ENCODE peak calls at places on chromosomes 6 and 20, in four cellular contexts. I is left ventricle myocardium superior, D is kidney, F is mucosa of descending colon. G is an unnamed sample.
A peak's percentile ranks its signal among the peaks of the same experiment; 100 is the strongest.

GRCh38 chr20:41483553-41483930 is 116.9 kb upstream of the EMILIN3 start:
- DNase-seq in I (no peak), D (no peak), F (no peak), G (no peak)

GRCh38 chr6:116430860-116431259 is 30.3 kb upstream of the CALHM6 start:
- DNase-seq in I (no peak), D (no peak), F (no peak), G (no peak)

GRCh38 chr6:141248056-141248799 is 884.5 kb upstream of the GJE1 start:
- DNase-seq in I (no peak), D (no peak), F (no peak), G (no peak)

GRCh38 chr6:123803862-123804681 is at the start of gene NKAIN2:
- DNase-seq in I (peak; percentile 42), D (peak; percentile 76), F (peak; percentile 3), G (peak; percentile 13)

GRCh38 chr6:116385462-116385807 is 14.7 kb downstream of the DSE start:
- DNase-seq in I (no peak), D (no peak), F (no peak), G (no peak)

GRCh38 chr6:109739671-109740070 is 48.6 kb downstream of the FIG4 start:
- DNase-seq in I (no peak), D (no peak), F (no peak), G (no peak)

GRCh38 chr20:41499961-41500725 is 118.0 kb downstream of the CHD6 start:
- DNase-seq in I (no peak), D (no peak), F (no peak), G (no peak)

GRCh38 chr6:56944651-56945050 is 10.3 kb upstream of the BEND6 start:
- DNase-seq in I (no peak), D (no peak), F (no peak), G (no peak)

GRCh38 chr20:23670361-23670760 is 18.5 kb downstream of the CST4 start:
- DNase-seq in I (no peak), D (no peak), F (no peak), G (no peak)

GRCh38 chr20:33648396-33649004 is 13.6 kb upstream of the C20orf144 start:
- DNase-seq in I (no peak), D (peak; percentile 73), F (no peak), G (no peak)

GRCh38 chr20:34638532-34638931 is 38.4 kb downstream of the PIGU start:
- DNase-seq in I (no peak), D (no peak), F (no peak), G (no peak)

GRCh38 chr6:16236648-16237199 is 1.7 kb upstream of the GMPR start:
- DNase-seq in I (no peak), D (no peak), F (peak; percentile 86), G (no peak)

GRCh38 chr6:11323666-11324452 is 91.4 kb upstream of the NEDD9 start:
- DNase-seq in I (peak; percentile 44), D (no peak), F (no peak), G (no peak)

GRCh38 chr20:13816757-13817156 is 31.9 kb downstream of the NDUFAF5 start:
- DNase-seq in I (no peak), D (no peak), F (no peak), G (no peak)

GRCh38 chr6:1868561-1869261 is 259.0 kb downstream of the FOXC1 start:
- DNase-seq in I (no peak), D (no peak), F (no peak), G (no peak)

GRCh38 chr20:25987073-25987927 is 290.6 kb upstream of the ZNF337 start:
- DNase-seq in I (peak; percentile 68), D (peak; percentile 79), F (peak; percentile 26), G (peak; percentile 78)

GRCh38 chr6:30013296-30013922 is 47.7 kb upstream of the POLR1H start:
- DNase-seq in I (no peak), D (no peak), F (peak; percentile 19), G (no peak)